ENCODE peak calls at places on chromosomes 11 and 22, in nine cellular contexts. U, E, I, W, X, P, F, V and Q are unnamed samples.

GRCh38 chr11:57255618-57256017 is 18.6 kb upstream of the APLNR start:
- DNase-seq in X (no peak), P (no peak), V (no peak), E (no peak), U (no peak), F (no peak), W (no peak), I (peak), Q (no peak)

GRCh38 chr11:74926304-74927030 is 22.4 kb downstream of the XRRA1 start:
- DNase-seq in V (no peak), W (no peak), X (peak), E (no peak), U (no peak), F (no peak), P (no peak), I (peak), Q (no peak)

GRCh38 chr22:17411213-17411612 is 42.0 kb downstream of the CECR2 start:
- DNase-seq in F (no peak), U (no peak), E (no peak), W (no peak), X (no peak), V (no peak), I (no peak), P (no peak), Q (no peak)

GRCh38 chr22:41446057-41446501 is 522 bp downstream of the TOB2 start:
- DNase-seq in E (no peak), X (no peak), V (no peak), W (no peak), P (no peak), F (no peak), I (no peak), U (no peak), Q (no peak)

GRCh38 chr11:122809861-122810260 is 28.4 kb upstream of the CRTAM start:
- DNase-seq in U (no peak), I (no peak), W (no peak), V (no peak), F (no peak), P (no peak), E (no peak), X (no peak), Q (no peak)

GRCh38 chr11:78497309-78497708 is 77.4 kb downstream of the NARS2 start:
- DNase-seq in W (no peak), V (no peak), X (no peak), P (no peak), F (no peak), U (no peak), E (no peak), I (no peak), Q (no peak)

GRCh38 chr22:35521358-35522264 is 19.0 kb upstream of the RASD2 start:
- DNase-seq in W (no peak), F (no peak), X (no peak), E (no peak), V (no peak), I (no peak), P (no peak), U (no peak), Q (no peak)

GRCh38 chr11:124394408-124394807 is 4.4 kb downstream of the OR8B3 start:
- DNase-seq in F (peak), W (no peak), U (no peak), X (peak), I (no peak), E (no peak), P (no peak), V (no peak), Q (no peak)

GRCh38 chr11:65851083-65851579 is 6.8 kb downstream of the CFL1 start:
- DNase-seq in F (no peak), W (no peak), E (no peak), U (no peak), X (no peak), V (no peak), P (no peak), I (no peak), Q (no peak)

GRCh38 chr11:123300874-123301695 is 106.0 kb upstream of the CLMP start:
- DNase-seq in W (no peak), P (no peak), E (no peak), X (peak), F (no peak), I (peak), U (no peak), V (no peak), Q (no peak)

GRCh38 chr11:77207618-77208313 is 79.7 kb downstream of the MYO7A start:
- DNase-seq in P (no peak), E (no peak), W (no peak), I (no peak), F (no peak), V (no peak), U (no peak), X (no peak), Q (no peak)

GRCh38 chr22:24179478-24180210 is 1.6 kb upstream of the SUSD2 start:
- DNase-seq in W (no peak), F (no peak), I (no peak), X (no peak), P (no peak), E (no peak), V (no peak), U (no peak), Q (no peak)